ENCODE peak calls at places on chromosomes 5 and 9, in ten cellular contexts. Y is fibroblast of the aortic adventitia, C is LNCaP clone FGC, L is GM12864, M is coronary artery, E is lung, N is cardiac muscle cell, X is tibial nerve, D is fibroblast of pulmonary artery, I is GM06990. J is an unnamed sample.

GRCh38 chr9:132239999-132240859 is 78.4 kb downstream of the NTNG2 start:
- DNase-seq in Y (no peak), C (no peak), L (no peak), M (peak), E (no peak), N (no peak), X (no peak), D (no peak), I (no peak), J (peak)

GRCh38 chr5:2666081-2666480 is 85.4 kb downstream of the IRX2 start:
- DNase-seq in Y (no peak), C (no peak), L (no peak), M (peak), E (no peak), N (no peak), X (no peak), D (no peak), I (no peak), J (no peak)

GRCh38 chr9:135488013-135488330 is 8.4 kb downstream of the PPP1R26 start:
- DNase-seq in Y (no peak), C (no peak), L (no peak), M (no peak), E (no peak), N (no peak), X (no peak), D (no peak), I (no peak), J (no peak)

GRCh38 chr9:137028281-137029057 is 432 bp upstream of the ABCA2 start:
- DNase-seq in Y (peak), C (no peak), L (no peak), M (no peak), E (no peak), N (peak), X (no peak), D (peak), I (peak), J (no peak)

GRCh38 chr9:133106511-133107244 is 14.4 kb downstream of the RALGDS start:
- DNase-seq in Y (no peak), C (no peak), L (no peak), M (peak), E (no peak), N (no peak), X (no peak), D (no peak), I (no peak), J (no peak)

GRCh38 chr5:56279979-56280378 is 46.8 kb upstream of the ANKRD55 start:
- DNase-seq in Y (peak), C (peak), L (no peak), M (no peak), E (no peak), N (peak), X (no peak), D (peak), I (no peak), J (peak)

GRCh38 chr5:120769291-120769872 is 305.3 kb downstream of the PRR16 start:
- DNase-seq in Y (peak), C (no peak), L (no peak), M (no peak), E (no peak), N (no peak), X (no peak), D (peak), I (no peak), J (peak)

GRCh38 chr5:148790545-148791333 is 35.7 kb upstream of the ADRB2 start:
- DNase-seq in Y (no peak), C (no peak), L (no peak), M (no peak), E (no peak), N (no peak), X (no peak), D (no peak), I (no peak), J (no peak)

GRCh38 chr9:131323629-131324028 is 34.1 kb downstream of the PLPP7 start:
- DNase-seq in Y (no peak), C (no peak), L (no peak), M (no peak), E (no peak), N (no peak), X (no peak), D (no peak), I (no peak), J (no peak)

GRCh38 chr5:82735160-82735789 is 341.9 kb downstream of the TMEM167A start:
- DNase-seq in Y (peak), C (no peak), L (no peak), M (no peak), E (no peak), N (peak), X (no peak), D (peak), I (no peak), J (peak)

GRCh38 chr9:37582548-37583157 is 6.5 kb upstream of the FBXO10 start:
- DNase-seq in Y (peak), C (peak), L (no peak), M (no peak), E (no peak), N (peak), X (peak), D (peak), I (no peak), J (no peak)

GRCh38 chr9:71691036-71691435 is 77.3 kb downstream of the CEMIP2 start:
- DNase-seq in Y (no peak), C (no peak), L (no peak), M (no peak), E (no peak), N (no peak), X (no peak), D (no peak), I (no peak), J (no peak)

GRCh38 chr5:115069087-115069968 is 100.4 kb downstream of the TRIM36 start:
- DNase-seq in Y (peak), C (peak), L (no peak), M (no peak), E (no peak), N (peak), X (peak), D (peak), I (peak), J (peak)

GRCh38 chr5:132022737-132023136 is 11.3 kb upstream of the ACSL6 start:
- DNase-seq in Y (no peak), C (no peak), L (no peak), M (no peak), E (no peak), N (no peak), X (no peak), D (no peak), I (no peak), J (no peak)

GRCh38 chr9:122213589-122214413 is 15.0 kb downstream of the LHX6 start:
- DNase-seq in Y (no peak), C (no peak), L (no peak), M (no peak), E (no peak), N (no peak), X (no peak), D (no peak), I (peak), J (no peak)

GRCh38 chr5:108295588-108296368 is 86.1 kb downstream of the FBXL17 start:
- DNase-seq in Y (peak), C (no peak), L (no peak), M (no peak), E (no peak), N (peak), X (no peak), D (peak), I (no peak), J (no peak)

GRCh38 chr9:124593080-124594058 is 86.2 kb upstream of the NR5A1 start:
- DNase-seq in Y (no peak), C (no peak), L (no peak), M (no peak), E (no peak), N (peak), X (no peak), D (no peak), I (no peak), J (no peak)

GRCh38 chr9:113617550-113617949 is 154.0 kb downstream of the RGS3 start:
- DNase-seq in Y (no peak), C (no peak), L (no peak), M (no peak), E (no peak), N (no peak), X (no peak), D (no peak), I (no peak), J (no peak)

GRCh38 chr5:151773979-151774378 is 2.2 kb downstream of the G3BP1 start:
- DNase-seq in Y (no peak), C (no peak), L (no peak), M (no peak), E (no peak), N (peak), X (no peak), D (no peak), I (no peak), J (no peak)

GRCh38 chr9:37575921-37576721 is at the start of gene FBXO10:
- DNase-seq in Y (peak), C (no peak), L (no peak), M (peak), E (peak), N (peak), X (peak), D (peak), I (peak), J (no peak)

GRCh38 chr5:87829214-87829551 is 416.5 kb upstream of the CCNH start:
- DNase-seq in Y (peak), C (peak), L (no peak), M (no peak), E (peak), N (peak), X (peak), D (peak), I (no peak), J (no peak)

GRCh38 chr5:180290568-180291233 is 1.2 kb downstream of the MAPK9 start:
- DNase-seq in Y (no peak), C (no peak), L (no peak), M (no peak), E (no peak), N (no peak), X (no peak), D (no peak), I (no peak), J (no peak)

GRCh38 chr5:180289433-180289832 is 2.5 kb downstream of the MAPK9 start:
- DNase-seq in Y (no peak), C (peak), L (no peak), M (no peak), E (no peak), N (no peak), X (no peak), D (no peak), I (no peak), J (no peak)

GRCh38 chr5:180291943-180292831 is at the start of gene MAPK9:
- DNase-seq in Y (peak), C (no peak), L (no peak), M (peak), E (peak), N (peak), X (peak), D (peak), I (peak), J (peak)

GRCh38 chr5:180289966-180290365 is 1.9 kb downstream of the MAPK9 start:
- DNase-seq in Y (no peak), C (no peak), L (no peak), M (no peak), E (no peak), N (no peak), X (no peak), D (no peak), I (no peak), J (no peak)

GRCh38 chr5:180291234-180291940 is 496 bp downstream of the MAPK9 start:
- DNase-seq in Y (no peak), C (no peak), L (no peak), M (no peak), E (no peak), N (no peak), X (no peak), D (no peak), I (peak), J (no peak)
- TF ChIP-seq CTCF in Y (peak), C (peak), L (peak), M (no peak), E (no peak), N (peak), X (no peak), D (no peak), I (no peak), J (peak)

GRCh38 chr5:54523534-54523933 is 6.0 kb downstream of the SNX18 start:
- DNase-seq in Y (no peak), C (no peak), L (no peak), M (no peak), E (no peak), N (no peak), X (no peak), D (no peak), I (no peak), J (no peak)
- H3K4me3 ChIP-seq in Y (peak), C (no peak), L (no peak), M (peak), E (no peak), N (peak), X (no peak), D (no peak), I (no peak), J (no peak)

GRCh38 chr9:6910032-6910431 is 152.3 kb downstream of the KDM4C start:
- DNase-seq in Y (peak), C (no peak), L (no peak), M (no peak), E (no peak), N (peak), X (no peak), D (peak), I (no peak), J (no peak)

GRCh38 chr9:6910497-6910896 is 152.7 kb downstream of the KDM4C start:
- DNase-seq in Y (no peak), C (no peak), L (no peak), M (no peak), E (no peak), N (no peak), X (no peak), D (no peak), I (no peak), J (no peak)

GRCh38 chr9:6909186-6909585 is 151.4 kb downstream of the KDM4C start:
- DNase-seq in Y (no peak), C (no peak), L (no peak), M (no peak), E (no peak), N (no peak), X (no peak), D (no peak), I (no peak), J (no peak)

GRCh38 chr9:6905850-6906375 is 148.1 kb downstream of the KDM4C start:
- DNase-seq in Y (no peak), C (no peak), L (no peak), M (no peak), E (no peak), N (no peak), X (no peak), D (no peak), I (no peak), J (no peak)

DNA sequence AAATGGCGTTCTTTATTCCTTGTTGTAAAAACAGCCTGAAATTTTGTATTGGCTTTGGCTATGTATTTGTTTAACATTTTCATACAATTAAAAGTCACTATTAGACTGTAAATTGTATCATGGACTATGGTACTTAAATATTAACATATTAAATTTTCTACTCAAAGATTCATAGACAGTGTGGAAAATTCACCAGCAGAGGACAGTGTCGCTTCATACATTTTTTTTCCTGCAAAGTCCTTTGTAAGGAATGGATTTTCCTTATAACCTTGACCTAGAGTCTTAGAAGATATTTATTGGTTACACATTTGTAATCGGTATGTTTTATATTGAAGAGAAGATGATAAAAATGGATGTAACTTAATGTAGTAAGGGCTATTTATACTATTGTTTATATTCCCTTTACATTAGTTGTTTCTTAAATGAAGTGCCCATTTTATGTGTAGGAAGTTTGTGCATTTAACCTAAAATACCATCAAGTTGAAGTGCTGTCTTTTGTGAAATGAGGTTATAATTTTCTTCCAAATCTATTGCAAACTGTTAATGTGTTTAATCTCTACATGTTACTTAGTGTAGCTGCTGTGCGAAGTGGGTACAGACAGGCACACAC is 150.1 kb downstream of the KDM4C start:
- DNase-seq in Y (peak), C (no peak), L (no peak), M (no peak), E (no peak), N (peak), X (no peak), D (peak), I (no peak), J (no peak)
- TF ChIP-seq CTCF in Y (peak), C (peak), L (peak), M (no peak), E (no peak), N (peak), X (no peak), D (peak), I (peak), J (peak)

DNA sequence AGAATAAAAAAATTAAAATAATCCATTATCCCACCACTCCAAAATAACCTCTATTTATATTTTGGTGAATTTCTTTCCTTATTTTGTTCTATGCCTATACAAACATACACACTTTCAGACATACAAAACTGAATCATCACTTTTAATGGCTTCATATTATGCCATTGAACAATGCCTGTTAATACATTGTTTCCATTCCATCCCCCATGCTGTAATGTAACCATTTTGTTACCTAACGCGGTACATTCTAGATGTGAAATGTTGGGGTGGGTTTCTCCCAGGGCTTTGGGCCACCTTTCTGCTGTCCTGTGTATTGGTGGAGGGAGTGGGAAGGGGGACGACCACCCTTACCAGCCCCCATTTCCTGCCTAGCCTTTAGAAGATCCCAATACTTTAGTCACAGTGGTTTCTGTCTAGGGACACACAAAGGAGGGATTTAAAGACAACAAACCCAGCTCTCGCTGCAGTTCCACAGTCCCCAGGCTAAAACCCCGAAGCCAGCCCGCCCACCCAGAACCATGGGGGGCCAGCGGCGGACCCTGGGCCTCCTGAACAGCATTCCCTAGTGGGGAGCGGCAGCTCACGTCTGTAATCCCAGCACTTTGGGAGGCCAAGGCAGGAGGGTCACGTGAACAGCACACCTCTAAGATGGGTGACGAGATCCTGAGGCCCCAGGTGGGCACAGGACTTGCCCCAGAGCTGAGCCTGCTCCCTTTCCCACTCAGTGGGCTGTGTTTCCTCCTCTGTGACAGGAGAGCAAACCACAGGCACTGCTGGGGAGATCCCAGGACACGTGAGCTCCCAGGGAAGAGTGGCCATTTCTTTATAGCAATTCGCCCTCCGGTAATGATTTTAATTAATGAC is 56.9 kb upstream of the STXBP1 start:
- DNase-seq in Y (no peak), C (no peak), L (no peak), M (no peak), E (no peak), N (no peak), X (no peak), D (no peak), I (no peak), J (no peak)
- H3K4me3 ChIP-seq in Y (no peak), C (no peak), L (no peak), M (peak), E (no peak), N (no peak), X (no peak), D (no peak), I (no peak), J (no peak)

DNA sequence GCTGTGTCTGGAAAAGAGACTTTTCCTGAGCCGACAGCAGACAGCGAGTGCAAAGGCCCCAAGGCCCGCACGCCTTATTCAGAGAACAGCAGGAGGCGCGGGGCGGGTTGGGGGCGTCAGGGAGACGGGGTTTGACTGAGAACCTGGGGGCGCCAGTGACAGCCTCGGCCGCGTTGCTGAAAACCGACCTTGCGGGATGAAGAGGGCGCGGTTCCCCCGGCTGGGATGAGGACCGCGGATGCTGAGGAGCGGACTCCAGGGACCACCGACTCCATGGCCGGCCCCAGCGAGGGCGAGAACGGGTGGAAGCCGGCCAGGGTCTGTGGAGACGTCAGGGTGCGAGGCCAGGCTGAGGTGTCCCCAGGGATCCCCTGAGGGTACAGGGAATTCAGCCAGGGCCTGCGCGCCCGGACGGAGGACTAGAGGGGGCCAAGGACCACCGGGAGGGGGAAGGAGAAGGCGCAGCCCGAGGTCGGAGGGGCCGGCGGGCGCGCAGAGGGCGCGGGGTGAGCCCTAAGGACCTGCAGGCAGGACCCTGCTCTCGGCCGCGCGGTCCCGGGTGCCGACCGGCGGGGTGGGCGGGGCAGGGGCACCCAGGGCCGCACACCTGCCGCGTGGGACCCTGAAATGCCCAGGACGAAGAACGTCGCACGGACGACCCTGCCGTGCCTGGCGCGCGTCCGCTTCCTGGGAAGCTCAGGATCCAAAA is 836 bp upstream of the AHRR start:
- DNase-seq in Y (no peak), C (no peak), L (no peak), M (no peak), E (no peak), N (no peak), X (no peak), D (no peak), I (no peak), J (no peak)
- TF ChIP-seq CTCF in Y (no peak), C (no peak), L (no peak), M (no peak), E (no peak), N (no peak), X (no peak), D (no peak), I (no peak), J (no peak)

GRCh38 chr9:107290619-107291018 is 7.5 kb downstream of the RAD23B start:
- DNase-seq in Y (no peak), C (no peak), L (no peak), M (no peak), E (no peak), N (no peak), X (no peak), D (no peak), I (no peak), J (no peak)
- H3K4me3 ChIP-seq in Y (no peak), C (peak), L (no peak), M (no peak), E (no peak), N (no peak), X (no peak), D (no peak), I (no peak), J (no peak)

DNA sequence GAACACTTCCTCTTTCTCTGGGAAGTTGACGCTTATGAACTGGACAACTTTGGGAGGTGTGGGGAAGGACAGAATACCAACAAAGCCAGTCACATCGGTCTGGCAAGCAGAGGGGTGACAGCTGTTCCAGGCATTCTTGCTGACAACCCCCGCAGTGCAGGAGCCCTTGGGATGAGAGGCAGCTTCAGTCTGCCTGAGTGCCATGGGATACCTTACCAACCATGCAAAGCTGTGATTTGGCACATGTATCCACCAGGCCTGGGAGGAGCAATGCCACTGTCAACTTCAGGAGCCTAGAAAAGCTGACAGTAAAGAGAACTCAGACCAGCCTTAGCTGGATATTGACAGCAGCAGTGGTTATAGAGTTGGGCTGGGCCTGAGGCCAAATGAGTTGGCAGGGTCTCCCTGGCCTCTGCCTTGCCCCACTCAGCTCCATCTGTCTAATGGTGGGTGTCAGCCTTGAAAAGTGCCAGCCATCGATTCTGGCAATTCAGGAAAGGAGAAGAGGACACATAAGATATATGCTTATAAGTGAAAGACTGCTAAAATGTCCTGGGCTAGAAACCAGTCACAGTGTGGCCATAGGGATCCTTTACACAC is 10.0 kb upstream of the PLPPR1 start:
- DNase-seq in Y (no peak), C (no peak), L (no peak), M (no peak), E (no peak), N (no peak), X (no peak), D (no peak), I (no peak), J (no peak)
- TF ChIP-seq CTCF in Y (no peak), C (no peak), L (no peak), M (no peak), E (no peak), N (no peak), X (no peak), D (no peak), I (no peak), J (no peak)